ENCODE peak calls at places on chromosomes 2 and 18, in seven cellular contexts. Z is fibroblast of lung, L is A549, H is IMR-90, I is brain microvascular endothelial cell, Q is fibroblast of villous mesenchyme, J is astrocyte of the spinal cord. B is an unnamed sample.

GRCh38 chr2:42180300-42180699 is 11.1 kb downstream of the EML4 start:
- DNase-seq in Z (no peak), L (no peak), H (no peak), I (no peak), Q (no peak), J (no peak), B (no peak)

GRCh38 chr2:237450108-237450507 is 36.1 kb upstream of the COL6A3 start:
- DNase-seq in Z (no peak), L (no peak), H (no peak), I (no peak), Q (no peak), J (no peak), B (no peak)

GRCh38 chr18:74980669-74981068 is 228.3 kb downstream of the PTGR3 start:
- DNase-seq in Z (no peak), L (no peak), H (no peak), I (no peak), Q (no peak), J (no peak), B (no peak)

GRCh38 chr2:218029366-218030360 is 26.9 kb upstream of the TNS1 start:
- DNase-seq in Z (no peak), L (no peak), H (peak; percentile 26), I (no peak), Q (no peak), J (no peak), B (no peak)

GRCh38 chr2:132645943-132646804 is 23.8 kb downstream of the LYPD1 start:
- DNase-seq in Z (no peak), L (no peak), H (no peak), I (no peak), Q (no peak), J (no peak), B (no peak)

GRCh38 chr2:98385050-98385699 is 38.9 kb downstream of the CNGA3 start:
- DNase-seq in Z (peak; percentile 77), L (peak; percentile 76), H (peak; percentile 71), I (peak; percentile 69), Q (peak; percentile 76), J (peak; percentile 64), B (peak; percentile 27)

GRCh38 chr2:239039479-239039861 is 191.6 kb downstream of the TWIST2 start:
- DNase-seq in Z (no peak), L (no peak), H (no peak), I (no peak), Q (no peak), J (no peak), B (no peak)

GRCh38 chr2:9655441-9656269 is 24.9 kb upstream of the YWHAQ start:
- DNase-seq in Z (peak; percentile 74), L (peak; percentile 73), H (peak; percentile 94), I (peak; percentile 95), Q (peak; percentile 80), J (peak; percentile 91), B (peak; percentile 75)

GRCh38 chr18:22563098-22563707 is 145.5 kb upstream of the CTAGE1 start:
- DNase-seq in Z (peak; percentile 94), L (peak; percentile 86), H (peak; percentile 95), I (peak; percentile 91), Q (peak; percentile 95), J (peak; percentile 92), B (peak; percentile 78)

GRCh38 chr18:13563390-13563805 is 163.0 kb downstream of the FAM210A start:
- DNase-seq in Z (no peak), L (no peak), H (no peak), I (no peak), Q (no peak), J (no peak), B (no peak)

GRCh38 chr2:101718993-101719571 is 21.6 kb downstream of the MAP4K4 start:
- DNase-seq in Z (no peak), L (no peak), H (peak; percentile 31), I (no peak), Q (no peak), J (no peak), B (no peak)

GRCh38 chr18:4987452-4988405 is 209.3 kb downstream of the AKAIN1 start:
- DNase-seq in Z (no peak), L (no peak), H (no peak), I (no peak), Q (no peak), J (no peak), B (no peak)

GRCh38 chr2:144520718-144521487 is 984 bp upstream of the ZEB2 start:
- DNase-seq in Z (peak; percentile 98), L (no peak), H (peak; percentile 62), I (peak; percentile 76), Q (peak; percentile 78), J (peak; percentile 63), B (no peak)

GRCh38 chr2:128234613-128235012 is 84.1 kb downstream of the HS6ST1 start:
- DNase-seq in Z (no peak), L (no peak), H (no peak), I (no peak), Q (no peak), J (no peak), B (no peak)

GRCh38 chr2:128327180-128327964 is 8.7 kb upstream of the HS6ST1 start:
- DNase-seq in Z (no peak), L (no peak), H (no peak), I (no peak), Q (no peak), J (no peak), B (no peak)

GRCh38 chr2:28325567-28326468 is 66.8 kb upstream of the FOSL2 start:
- DNase-seq in Z (no peak), L (no peak), H (no peak), I (no peak), Q (no peak), J (peak; percentile 71), B (no peak)

GRCh38 chr2:239601201-239601851 is 200.5 kb upstream of the HDAC4 start:
- DNase-seq in Z (no peak), L (no peak), H (no peak), I (no peak), Q (no peak), J (no peak), B (no peak)

GRCh38 chr2:35989523-35989922 is 366.1 kb upstream of the CRIM1 start:
- DNase-seq in Z (no peak), L (peak; percentile 29), H (no peak), I (no peak), Q (no peak), J (no peak), B (no peak)

GRCh38 chr2:11932053-11932512 is 185.7 kb downstream of the LPIN1 start:
- DNase-seq in Z (no peak), L (no peak), H (no peak), I (no peak), Q (no peak), J (no peak), B (no peak)

GRCh38 chr2:165067958-165068612 is 112.8 kb upstream of the SLC38A11 start:
- DNase-seq in Z (peak; percentile 39), L (peak; percentile 75), H (peak; percentile 23), I (peak; percentile 71), Q (peak; percentile 47), J (peak; percentile 76), B (peak; percentile 3)

GRCh38 chr18:9701604-9702324 is 6.3 kb upstream of the RAB31 start:
- DNase-seq in Z (no peak), L (no peak), H (no peak), I (no peak), Q (no peak), J (no peak), B (no peak)

GRCh38 chr2:109497447-109497846 is 116.3 kb downstream of the SEPTIN10 start:
- DNase-seq in Z (peak; percentile 70), L (no peak), H (peak; percentile 95), I (peak; percentile 73), Q (peak; percentile 41), J (peak; percentile 41), B (peak; percentile 68)

GRCh38 chr2:119387381-119388129 is 20.8 kb downstream of the DBI start:
- DNase-seq in Z (peak; percentile 73), L (peak; percentile 21), H (peak; percentile 20), I (peak; percentile 74), Q (peak; percentile 71), J (peak; percentile 69), B (no peak)

GRCh38 chr2:182650704-182651103 is 65.4 kb upstream of the DNAJC10 start:
- DNase-seq in Z (peak; percentile 83), L (peak; percentile 53), H (peak; percentile 76), I (no peak), Q (peak; percentile 75), J (peak; percentile 71), B (no peak)

GRCh38 chr2:182652326-182652725 is 63.7 kb upstream of the DNAJC10 start:
- DNase-seq in Z (no peak), L (no peak), H (no peak), I (no peak), Q (no peak), J (no peak), B (no peak)

GRCh38 chr2:182647499-182647787 is 68.6 kb upstream of the DNAJC10 start:
- DNase-seq in Z (no peak), L (no peak), H (no peak), I (no peak), Q (no peak), J (no peak), B (no peak)

GRCh38 chr2:182646763-182647498 is 69.1 kb upstream of the DNAJC10 start:
- DNase-seq in Z (no peak), L (no peak), H (no peak), I (no peak), Q (no peak), J (no peak), B (no peak)

GRCh38 chr2:182649316-182649715 is 66.7 kb upstream of the DNAJC10 start:
- DNase-seq in Z (peak; percentile 47), L (peak; percentile 57), H (peak; percentile 46), I (peak; percentile 27), Q (peak; percentile 43), J (peak; percentile 39), B (no peak)
- TF ChIP-seq CTCF in Z (peak; percentile 59), L (peak; percentile 66), H (peak; percentile 70), I (peak; percentile 75), Q (peak; percentile 62), J (peak; percentile 77), B (peak; percentile 69)

GRCh38 chr2:73640946-73641766 is 1.1 kb downstream of the NAT8 start:
- DNase-seq in Z (no peak), L (no peak), H (no peak), I (no peak), Q (no peak), J (no peak), B (no peak)
- H3K4me3 ChIP-seq in Z (no peak overlapping the region), L (no peak overlapping the region), H (no peak overlapping the region), I (no peak overlapping the region), Q (no peak overlapping the region), J (no peak overlapping the region), B (no peak overlapping the region)

GRCh38 chr2:81895620-81896245 is 1591.2 kb upstream of the LRRTM1 start:
- DNase-seq in Z (no peak), L (no peak), H (no peak), I (no peak), Q (no peak), J (no peak), B (no peak)

GRCh38 chr2:81903534-81903933 is 1599.0 kb upstream of the LRRTM1 start:
- DNase-seq in Z (no peak), L (no peak), H (no peak), I (no peak), Q (no peak), J (no peak), B (no peak)

GRCh38 chr2:81901017-81901416 is 1596.5 kb upstream of the LRRTM1 start:
- DNase-seq in Z (peak; percentile 17), L (no peak), H (no peak), I (no peak), Q (no peak), J (no peak), B (no peak)
- TF ChIP-seq CTCF in Z (no peak), L (no peak), H (no peak), I (peak; percentile 29), Q (peak; percentile 19), J (no peak), B (peak; percentile 34)

DNA sequence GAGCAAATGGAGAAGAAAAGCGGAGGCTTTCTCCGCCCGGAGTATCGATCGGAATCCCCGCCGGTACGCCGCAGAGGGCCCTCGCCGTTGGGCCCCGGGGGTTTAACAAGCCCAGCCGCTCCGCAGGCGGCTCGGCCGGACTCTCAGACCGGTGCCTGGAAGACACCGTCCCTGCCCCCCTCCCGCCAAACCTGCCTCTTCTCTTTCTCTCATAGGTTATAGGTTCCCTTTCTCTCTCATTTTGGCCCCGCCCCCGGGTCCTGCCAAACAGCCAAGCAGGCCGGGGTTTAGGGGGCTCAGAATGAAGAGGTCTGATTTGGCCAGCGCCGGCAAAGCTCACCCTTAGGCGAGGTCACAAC is 4.4 kb downstream of the ONECUT2 start:
- DNase-seq in Z (no peak), L (no peak), H (no peak), I (no peak), Q (no peak), J (no peak), B (no peak)
- H3K4me3 ChIP-seq in Z (no peak overlapping the region), L (no peak overlapping the region), H (no peak overlapping the region), I (no peak overlapping the region), Q (no peak overlapping the region), J (no peak overlapping the region), B (no peak overlapping the region)

B was measured in AG04450.